ENCODE peak calls at places on chromosomes 4 and X, in ten cellular contexts. L, A, E, T, S, R, Z, K, H and O are unnamed samples.

GRCh38 chrX:72539822-72540221 is 32.8 kb downstream of the HDAC8 start:
- DNase-seq in L (no peak), A (no peak), E (no peak), T (no peak), S (no peak), R (no peak), Z (no peak), K (no peak), H (no peak), O (no peak)

GRCh38 chr4:102623622-102624021 is 122.5 kb downstream of the NFKB1 start:
- DNase-seq in L (no peak), A (no peak), E (no peak), T (peak), S (no peak), R (peak), Z (no peak), K (peak), H (no peak), O (peak)

GRCh38 chr4:33088713-33089112 is 2368.5 kb downstream of the PCDH7 start:
- DNase-seq in L (no peak), A (no peak), E (no peak), T (no peak), S (no peak), R (no peak), Z (no peak), K (peak), H (no peak), O (no peak)

GRCh38 chr4:48639816-48640215 is 140.3 kb downstream of the FRYL start:
- DNase-seq in L (no peak), A (no peak), E (no peak), T (no peak), S (no peak), R (no peak), Z (no peak), K (no peak), H (no peak), O (no peak)

GRCh38 chr4:96473246-96473645 is 633.4 kb downstream of the PDHA2 start:
- DNase-seq in L (no peak), A (no peak), E (no peak), T (no peak), S (no peak), R (no peak), Z (no peak), K (no peak), H (no peak), O (no peak)

GRCh38 chr4:40909363-40909876 is 159.7 kb downstream of the NSUN7 start:
- DNase-seq in L (no peak), A (peak), E (no peak), T (peak), S (no peak), R (peak), Z (no peak), K (peak), H (no peak), O (peak)

GRCh38 chr4:18767921-18768320 is 746.4 kb upstream of the LCORL start:
- DNase-seq in L (no peak), A (no peak), E (no peak), T (no peak), S (no peak), R (no peak), Z (no peak), K (no peak), H (no peak), O (no peak)

GRCh38 chrX:74372272-74372671 is 49.0 kb upstream of the SLC16A2 start:
- DNase-seq in L (no peak), A (peak), E (no peak), T (no peak), S (no peak), R (no peak), Z (no peak), K (no peak), H (no peak), O (no peak)

GRCh38 chr4:89301902-89302301 is 5.7 kb downstream of the GPRIN3 start:
- DNase-seq in L (no peak), A (no peak), E (no peak), T (no peak), S (no peak), R (no peak), Z (no peak), K (no peak), H (no peak), O (no peak)

GRCh38 chr4:10741961-10742699 is 57.6 kb upstream of the CLNK start:
- DNase-seq in L (no peak), A (no peak), E (no peak), T (no peak), S (no peak), R (no peak), Z (no peak), K (no peak), H (no peak), O (no peak)

GRCh38 chr4:106369456-106370060 is 980 bp upstream of the GIMD1 start:
- DNase-seq in L (no peak), A (peak), E (no peak), T (peak), S (no peak), R (peak), Z (no peak), K (peak), H (no peak), O (peak)

GRCh38 chrX:51484616-51485015 is 11.8 kb downstream of the NUDT11 start:
- DNase-seq in L (no peak), A (no peak), E (no peak), T (no peak), S (no peak), R (no peak), Z (no peak), K (no peak), H (no peak), O (no peak)

GRCh38 chrX:153830632-153831434 is 489 bp upstream of the PDZD4 start:
- DNase-seq in L (no peak), A (no peak), E (no peak), T (no peak), S (no peak), R (no peak), Z (no peak), K (no peak), H (no peak), O (no peak)
- H3K4me3 ChIP-seq in L (peak), A (no peak), E (peak), T (no peak), S (no peak), R (no peak), Z (peak), K (no peak), H (peak), O (no peak)

DNA sequence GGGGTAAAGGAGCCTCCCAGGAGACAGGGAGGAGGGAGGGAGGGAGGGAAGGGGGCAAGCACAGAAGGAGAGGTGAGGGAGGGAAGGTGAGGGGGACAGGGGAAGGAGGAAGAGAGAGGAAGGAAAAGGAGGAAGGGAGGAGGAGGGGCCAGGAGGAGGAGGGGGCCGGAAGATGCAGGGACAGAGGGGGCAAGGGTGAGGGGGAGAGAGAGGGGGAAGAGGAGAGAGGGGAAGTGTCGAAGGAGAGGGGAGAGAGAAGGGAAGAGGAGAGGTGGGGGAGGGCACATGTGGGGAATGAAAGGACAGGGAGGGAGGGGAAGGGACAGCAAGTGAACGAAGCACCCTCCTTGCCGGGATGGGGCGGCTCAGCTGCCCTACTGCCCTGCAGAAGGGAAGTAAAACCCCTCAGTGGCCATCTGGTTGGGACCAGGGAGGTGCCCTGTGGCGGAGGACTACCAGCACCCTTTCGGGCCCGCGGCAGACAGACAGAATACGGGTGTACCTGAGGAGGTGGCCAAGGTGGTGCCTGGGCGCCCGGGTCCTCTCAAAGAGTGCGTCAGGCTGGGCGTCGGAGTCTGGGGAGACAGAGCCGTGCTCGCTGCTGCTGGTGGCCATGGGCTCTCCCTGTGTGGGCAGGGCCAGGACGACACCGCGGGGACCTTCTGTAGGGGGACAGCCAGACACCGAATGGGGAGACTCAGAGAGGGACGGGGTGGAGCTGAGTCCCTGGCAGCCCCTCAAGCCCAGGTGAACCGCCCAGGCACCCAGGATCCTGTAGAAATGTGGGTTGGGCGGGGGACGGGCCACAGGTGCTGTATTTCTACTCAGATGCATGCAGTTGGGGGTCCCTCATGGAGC is 29.5 kb downstream of the PDHA1 start:
- DNase-seq in L (peak), A (no peak), E (no peak), T (no peak), S (no peak), R (no peak), Z (no peak), K (no peak), H (no peak), O (no peak)
- H3K4me3 ChIP-seq in L (no peak), A (no peak), E (peak), T (no peak), S (no peak), R (no peak), Z (peak), K (peak), H (peak), O (no peak)

GRCh38 chr4:151851354-151851753 is 90.5 kb upstream of the GATB start:
- DNase-seq in L (no peak), A (no peak), E (no peak), T (no peak), S (no peak), R (no peak), Z (no peak), K (no peak), H (no peak), O (no peak)
- H3K4me3 ChIP-seq in L (no peak), A (no peak), E (no peak), T (no peak), S (no peak), R (no peak), Z (no peak), K (no peak), H (no peak), O (no peak)

GRCh38 chr4:2799971-2800690 is 7.2 kb downstream of the SH3BP2 start:
- DNase-seq in L (peak), A (no peak), E (peak), T (no peak), S (peak), R (no peak), Z (peak), K (no peak), H (peak), O (no peak)

GRCh38 chr4:2798399-2799301 is 5.8 kb downstream of the SH3BP2 start:
- DNase-seq in L (peak), A (no peak), E (peak), T (no peak), S (peak), R (no peak), Z (peak), K (no peak), H (peak), O (no peak)

GRCh38 chr4:2799444-2799911 is 6.6 kb downstream of the SH3BP2 start:
- DNase-seq in L (peak), A (no peak), E (peak), T (no peak), S (peak), R (no peak), Z (peak), K (no peak), H (peak), O (no peak)

GRCh38 chr4:2802618-2803531 is 10.0 kb downstream of the SH3BP2 start:
- DNase-seq in L (peak), A (no peak), E (peak), T (no peak), S (peak), R (no peak), Z (peak), K (no peak), H (peak), O (no peak)

GRCh38 chr4:2800691-2801596 is 8.1 kb downstream of the SH3BP2 start:
- DNase-seq in L (peak), A (no peak), E (peak), T (no peak), S (peak), R (peak), Z (peak), K (peak), H (peak), O (no peak)
- H3K4me3 ChIP-seq in L (no peak), A (no peak), E (peak), T (no peak), S (peak), R (no peak), Z (no peak), K (no peak), H (peak), O (no peak)